ENCODE peak calls at places on chromosome 22, in five cellular contexts. Q is left lung, F is PC-3, G is GM12878, C is HFFc6. A is an unnamed sample.

GRCh38 chr22:47196881-47197701 is 434.6 kb downstream of the TBC1D22A start:
- DNase-seq in G (no peak), C (no peak), F (no peak), Q (peak), A (no peak)

GRCh38 chr22:43343262-43343988 is at the start of gene SCUBE1:
- DNase-seq in F (peak), C (no peak), Q (peak), G (no peak), A (peak)

GRCh38 chr22:38423512-38424503 is 31.2 kb downstream of the KCNJ4 start:
- DNase-seq in G (no peak), C (no peak), F (no peak), Q (no peak), A (no peak)

GRCh38 chr22:45718391-45718790 is 46.8 kb downstream of the ATXN10 start:
- DNase-seq in G (no peak), C (no peak), Q (no peak), F (no peak), A (no peak)

GRCh38 chr22:27685515-27685914 is 116.0 kb downstream of the MN1 start:
- DNase-seq in G (no peak), Q (no peak), C (no peak), F (no peak), A (no peak)

GRCh38 chr22:43226368-43226979 is 39.5 kb upstream of the TTLL12 start:
- DNase-seq in F (no peak), Q (no peak), C (peak), G (no peak), A (no peak)

GRCh38 chr22:22037229-22037628 is 54.6 kb upstream of the TOP3B start:
- DNase-seq in C (no peak), G (no peak), Q (no peak), F (no peak), A (no peak)

GRCh38 chr22:21641417-21641794 is 696 bp upstream of the SDF2L1 start:
- DNase-seq in C (peak), F (peak), G (no peak), Q (no peak), A (peak)

GRCh38 chr22:26134654-26135330 is 34.5 kb upstream of the SEZ6L start:
- DNase-seq in C (no peak), G (no peak), Q (no peak), F (no peak), A (no peak)

GRCh38 chr22:50502628-50503474 is 4.7 kb downstream of the LMF2 start:
- DNase-seq in G (no peak), Q (no peak), F (no peak), C (no peak), A (no peak)

DNA sequence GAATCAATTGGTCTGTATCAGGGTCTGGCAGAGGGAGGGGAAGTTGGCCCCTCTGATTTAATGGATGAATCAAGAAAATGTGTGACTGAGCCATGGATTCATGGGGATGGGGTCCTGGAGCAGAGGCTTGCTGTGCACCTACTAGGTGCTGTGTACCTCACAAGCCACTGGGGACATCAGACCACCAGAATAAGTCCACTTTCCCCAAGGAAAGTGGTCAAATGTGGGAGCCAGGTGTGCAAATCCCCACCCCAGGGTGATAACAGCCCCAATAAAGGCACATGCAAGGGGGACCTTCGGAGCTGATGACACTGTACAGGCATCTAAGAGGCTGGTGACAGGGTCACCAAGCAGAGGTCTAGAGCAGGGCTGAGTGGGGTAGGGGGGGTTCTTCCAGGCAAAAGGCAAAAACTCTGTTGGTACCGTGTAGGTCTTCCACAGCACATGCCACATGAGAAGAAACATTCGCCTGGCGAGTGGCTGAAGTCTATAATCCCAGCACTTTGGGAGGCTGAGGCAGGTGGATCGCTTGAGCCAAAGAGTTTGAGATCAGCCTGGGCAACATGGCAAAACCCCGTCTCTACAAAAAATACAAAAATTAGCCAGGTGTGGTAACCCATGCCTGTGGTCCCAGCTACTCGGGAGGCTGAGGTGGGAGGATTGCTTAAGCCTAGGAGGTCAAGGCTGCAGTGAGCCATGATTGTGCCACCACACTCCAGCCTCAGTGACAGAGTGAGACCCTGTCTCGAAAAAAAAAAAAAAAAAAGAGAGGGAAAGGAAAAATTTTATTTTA is 28.8 kb downstream of the TXN2 start:
- DNase-seq in C (no peak), Q (no peak), G (no peak), F (no peak), A (no peak)
- TF ChIP-seq CTCF in C (no peak), Q (no peak), G (peak), F (no peak), A (no peak)

DNA sequence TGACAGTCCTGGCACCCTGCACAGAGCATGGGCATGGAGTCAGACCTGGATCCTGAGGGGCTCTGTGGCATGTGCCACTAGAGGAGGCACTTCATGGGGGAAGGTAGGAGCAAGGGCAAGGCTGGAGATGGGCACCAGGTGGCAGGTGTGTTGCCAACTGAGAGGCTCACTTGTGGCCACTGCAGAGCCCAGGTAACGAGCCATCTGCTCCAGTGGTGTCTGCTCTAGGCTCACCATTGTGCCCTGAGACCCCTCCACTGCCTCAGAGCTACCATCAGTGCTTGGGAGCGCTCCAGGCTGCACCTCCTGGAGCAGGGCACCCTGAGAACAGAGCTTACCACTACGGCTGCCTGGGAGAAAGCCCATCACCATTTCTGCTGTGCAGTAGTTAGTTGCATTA is 1.3 kb upstream of the ZDHHC8 start:
- DNase-seq in G (no peak), Q (no peak), C (no peak), F (peak), A (no peak)
- TF ChIP-seq CTCF in G (no peak), Q (no peak), C (peak), F (no peak), A (no peak)

GRCh38 chr22:25081409-25081824 is 118.2 kb upstream of the CRYBB3 start:
- DNase-seq in G (no peak), C (no peak), Q (no peak), F (peak), A (peak)
- TF ChIP-seq CTCF in G (peak), C (peak), Q (no peak), F (peak), A (peak)

GRCh38 chr22:34946339-34946985 is 119.5 kb upstream of the ISX start:
- DNase-seq in C (no peak), Q (no peak), F (no peak), G (peak), A (no peak)

GRCh38 chr22:34950480-34950879 is 115.5 kb upstream of the ISX start:
- DNase-seq in C (no peak), G (no peak), Q (no peak), F (no peak), A (no peak)

GRCh38 chr22:34951212-34951611 is 114.7 kb upstream of the ISX start:
- DNase-seq in G (no peak), F (no peak), Q (no peak), C (no peak), A (no peak)
- TF ChIP-seq CTCF in G (no peak), F (no peak), Q (no peak), C (no peak), A (no peak)

DNA sequence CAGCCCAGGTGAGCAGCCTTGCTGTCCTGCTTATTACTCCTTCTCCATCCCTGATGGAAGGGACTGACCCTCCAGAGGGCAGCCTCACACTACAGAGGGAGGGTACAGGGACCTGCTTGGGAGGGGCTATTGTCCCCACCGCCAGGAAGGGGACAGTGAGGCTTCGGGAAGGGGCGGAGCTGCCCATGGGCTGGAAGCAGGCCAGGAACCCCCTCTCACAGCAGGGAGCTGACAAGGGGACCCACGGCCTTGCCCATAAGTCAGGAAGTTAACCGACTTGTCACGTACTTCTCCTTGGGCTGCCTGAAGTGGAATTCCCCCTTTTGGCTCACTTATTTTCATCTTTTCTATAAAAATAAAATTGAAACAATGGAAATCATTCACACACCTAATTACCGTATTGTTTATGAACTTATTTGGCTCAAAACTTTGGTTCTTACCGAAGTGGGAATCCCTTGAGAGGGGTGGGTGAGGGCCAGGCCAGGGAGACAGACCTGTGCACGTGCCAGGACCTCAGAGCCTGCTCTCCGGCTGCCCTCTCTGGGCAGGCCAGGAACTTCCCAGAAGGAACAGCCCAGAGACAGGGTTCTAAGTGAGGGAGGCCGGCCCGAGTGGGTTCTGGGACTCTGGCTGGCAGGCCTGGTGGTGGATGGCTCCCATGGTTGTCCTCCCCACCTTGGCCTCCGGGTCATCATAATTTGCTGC is 5.8 kb downstream of the MGAT3 start:
- DNase-seq in C (no peak), F (no peak), G (peak), Q (no peak), A (peak)
- TF ChIP-seq CTCF in C (no peak), F (no peak), G (no peak), Q (no peak), A (peak)

A was measured in GM13976.